ENCODE peak calls at places on chromosome 1, in eight cellular contexts. W, J, D, N, R, M, V and G are unnamed samples. For H3K4me1, the result is how much of the 10 kb centered on the place peaks cover.

GRCh38 chr1:167654975-167655575 is 25.0 kb downstream of the RCSD1 start:
- DNase-seq in V (no peak), M (no peak), R (no peak), J (no peak), D (no peak), W (no peak), N (peak), G (no peak)

GRCh38 chr1:223341111-223341510 is 22.9 kb downstream of the SUSD4 start:
- DNase-seq in D (no peak), W (no peak), J (peak), R (no peak), V (no peak), M (peak), N (peak), G (no peak)

GRCh38 chr1:243927401-243927800 is 77.4 kb upstream of the AKT3 start:
- DNase-seq in J (peak), R (no peak), W (no peak), M (no peak), V (no peak), N (no peak), D (no peak), G (no peak)

GRCh38 chr1:22373252-22373651 is 78.4 kb upstream of the ZBTB40 start:
- DNase-seq in V (no peak), J (no peak), R (no peak), N (no peak), M (no peak), D (no peak), W (no peak), G (no peak)

GRCh38 chr1:44644806-44645205 is 29.5 kb downstream of the TMEM53 start:
- DNase-seq in J (no peak), W (no peak), N (no peak), M (no peak), D (no peak), V (no peak), R (no peak), G (no peak)

GRCh38 chr1:8285103-8285502 is 32.8 kb upstream of the SLC45A1 start:
- DNase-seq in R (no peak), W (no peak), N (no peak), J (no peak), D (no peak), V (no peak), M (no peak), G (no peak)

GRCh38 chr1:208083715-208084085 is 160.5 kb downstream of the PLXNA2 start:
- DNase-seq in D (no peak), J (no peak), R (no peak), W (no peak), V (no peak), N (no peak), M (no peak), G (no peak)

GRCh38 chr1:107535091-107535490 is 394.3 kb downstream of the NTNG1 start:
- DNase-seq in R (no peak), M (no peak), J (no peak), N (no peak), D (no peak), V (no peak), W (no peak), G (no peak)

GRCh38 chr1:7993593-7994479 is 32.3 kb downstream of the ERRFI1 start:
- DNase-seq in V (no peak), M (no peak), J (peak), N (no peak), W (no peak), D (no peak), R (no peak), G (no peak)

GRCh38 chr1:155877945-155878344 is 18.6 kb downstream of the SYT11 start:
- DNase-seq in V (no peak), N (no peak), J (no peak), M (no peak), D (no peak), R (no peak), W (no peak), G (no peak)

GRCh38 chr1:208272311-208272710 is 28.1 kb upstream of the PLXNA2 start:
- DNase-seq in W (no peak), R (no peak), J (no peak), M (no peak), N (no peak), V (no peak), D (no peak), G (no peak)

GRCh38 chr1:17631410-17631809 is 91.9 kb downstream of the ARHGEF10L start:
- DNase-seq in J (no peak), N (no peak), M (no peak), V (no peak), R (no peak), D (no peak), W (no peak), G (no peak)

GRCh38 chr1:159266832-159267231 is 35.3 kb upstream of the FCER1A start:
- DNase-seq in J (no peak), V (no peak), R (no peak), N (no peak), D (no peak), W (no peak), M (no peak), G (no peak)

GRCh38 chr1:86704972-86705632 is 726 bp downstream of the SH3GLB1 start:
- DNase-seq in N (peak), M (peak), V (peak), R (peak), J (peak), W (peak), D (peak), G (peak)

GRCh38 chr1:86704456-86704971 is at the start of gene SH3GLB1:
- DNase-seq in D (peak), J (peak), V (peak), N (peak), W (peak), R (peak), M (peak), G (peak)

GRCh38 chr1:86705633-86705985 is 1.2 kb downstream of the SH3GLB1 start:
- DNase-seq in M (peak), J (no peak), D (no peak), R (peak), V (no peak), N (no peak), W (peak), G (no peak)

GRCh38 chr1:86703696-86704455 is 500 bp upstream of the SH3GLB1 start:
- DNase-seq in R (no peak), N (no peak), V (peak), D (no peak), W (no peak), M (no peak), J (peak), G (no peak)

DNA sequence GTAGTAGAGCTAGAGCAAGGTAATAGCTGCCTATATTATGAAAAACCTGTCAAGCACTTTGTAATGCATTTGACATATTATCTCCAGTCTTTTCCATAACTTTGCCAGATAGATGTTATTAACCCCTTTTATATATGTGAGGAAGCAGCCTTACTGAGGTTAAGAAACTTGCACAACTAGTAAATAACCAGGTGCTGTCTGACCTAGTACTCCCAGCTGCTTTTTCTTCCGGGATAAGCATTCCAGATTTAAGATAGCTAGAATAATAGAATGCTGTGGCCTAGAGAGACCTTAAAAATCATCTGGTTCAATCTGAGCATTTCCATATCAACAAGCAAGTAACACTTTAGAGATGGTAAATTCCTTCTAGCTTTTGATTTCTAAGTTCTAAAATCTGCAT is 1.6 kb downstream of the SH3GLB1 start:
- DNase-seq in R (no peak), W (no peak), J (peak), D (no peak), M (no peak), N (no peak), V (no peak), G (no peak)
- H3K4me1 ChIP-seq in R (under half), W (under half), J (under half), D (under half), M (under half), N (under half), V (under half), G (half or more)

DNA sequence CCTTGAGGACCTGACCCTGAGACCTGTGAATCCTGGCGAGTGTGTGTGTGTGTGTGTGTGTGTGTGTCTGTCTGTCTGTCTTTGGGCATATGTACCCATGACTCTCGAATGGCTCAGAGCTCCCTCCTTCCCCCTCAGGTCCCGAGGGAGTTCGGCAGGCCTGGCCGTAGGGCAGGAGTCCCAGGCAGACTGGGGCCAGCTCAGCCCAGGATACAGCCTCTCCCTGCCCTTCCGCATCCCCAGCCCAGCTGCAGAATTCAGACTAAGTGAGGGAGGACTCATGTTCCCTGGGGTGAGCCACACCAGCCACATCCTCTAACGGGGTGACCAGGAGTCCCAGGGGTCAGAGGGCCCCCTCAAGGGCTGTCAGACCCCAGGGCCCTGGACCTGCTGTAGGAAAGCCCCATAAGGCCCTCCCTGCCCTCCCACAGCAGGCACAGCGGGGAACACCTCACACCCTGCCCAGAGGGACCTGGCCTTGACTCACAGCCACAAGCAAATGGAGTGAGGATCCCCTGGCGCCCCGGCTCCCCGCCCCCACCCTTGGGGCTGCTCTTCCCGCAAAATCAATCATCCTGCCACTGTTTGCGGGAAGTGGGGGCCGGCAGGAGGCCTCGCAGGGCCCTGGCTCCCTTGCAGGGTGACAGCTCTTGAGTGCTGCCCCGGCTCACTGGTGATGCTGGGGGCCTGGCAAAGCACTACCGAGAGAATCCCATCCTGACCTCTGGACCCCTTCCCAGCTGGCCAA is 101.7 kb upstream of the CASZ1 start:
- DNase-seq in D (peak), R (no peak), W (no peak), V (no peak), N (no peak), J (peak), M (no peak), G (no peak)
- H3K4me1 ChIP-seq in D (under half), R (under half), W (under half), V (under half), N (under half), J (under half), M (under half), G (under half)

GRCh38 chr1:24075946-24076345 is 36.0 kb downstream of the MYOM3 start:
- DNase-seq in D (no peak), N (no peak), J (no peak), V (no peak), W (no peak), R (no peak), M (no peak), G (no peak)
- H3K4me1 ChIP-seq in D (under half), N (under half), J (under half), V (under half), W (under half), R (under half), M (under half), G (under half)

GRCh38 chr1:171258429-171258828 is 10.1 kb downstream of the FMO1 start:
- DNase-seq in J (no peak), W (no peak), N (no peak), R (no peak), M (no peak), D (no peak), V (no peak), G (no peak)
- H3K4me1 ChIP-seq in J (under half), W (under half), N (under half), R (under half), M (under half), D (under half), V (under half), G (under half)

GRCh38 chr1:16175610-16176553 is 20.0 kb upstream of the EPHA2 start:
- DNase-seq in D (peak), W (peak), M (peak), J (peak), R (peak), V (peak), N (peak), G (no peak)

GRCh38 chr1:16180291-16180824 is 24.5 kb upstream of the EPHA2 start:
- DNase-seq in R (no peak), W (no peak), N (no peak), V (no peak), J (peak), M (no peak), D (no peak), G (no peak)

GRCh38 chr1:16177306-16177705 is 21.4 kb upstream of the EPHA2 start:
- DNase-seq in M (no peak), V (no peak), W (no peak), N (no peak), J (no peak), R (no peak), D (no peak), G (no peak)

GRCh38 chr1:16181887-16182719 is 26.2 kb upstream of the EPHA2 start:
- DNase-seq in N (peak), M (peak), V (peak), W (peak), J (peak), D (peak), R (peak), G (no peak)

GRCh38 chr1:16178596-16179497 is 23.0 kb upstream of the EPHA2 start:
- DNase-seq in J (peak), W (no peak), D (no peak), R (peak), V (peak), M (no peak), N (no peak), G (no peak)
- H3K4me1 ChIP-seq in J (half or more), W (under half), D (under half), R (under half), V (under half), M (half or more), N (under half), G (half or more)

GRCh38 chr1:172935062-172935592 is 115.6 kb downstream of the TNFSF18 start:
- DNase-seq in N (no peak), M (no peak), J (peak), V (no peak), D (no peak), R (no peak), W (no peak), G (no peak)

GRCh38 chr1:172931340-172931739 is 119.4 kb downstream of the TNFSF18 start:
- DNase-seq in W (no peak), N (no peak), M (no peak), V (no peak), J (no peak), R (no peak), D (no peak), G (no peak)

GRCh38 chr1:172931846-172932245 is 118.9 kb downstream of the TNFSF18 start:
- DNase-seq in V (no peak), D (no peak), R (no peak), N (no peak), M (no peak), W (no peak), J (peak), G (no peak)

GRCh38 chr1:172934417-172934762 is 116.4 kb downstream of the TNFSF18 start:
- DNase-seq in J (no peak), N (no peak), D (no peak), R (no peak), M (no peak), V (no peak), W (no peak), G (no peak)

DNA sequence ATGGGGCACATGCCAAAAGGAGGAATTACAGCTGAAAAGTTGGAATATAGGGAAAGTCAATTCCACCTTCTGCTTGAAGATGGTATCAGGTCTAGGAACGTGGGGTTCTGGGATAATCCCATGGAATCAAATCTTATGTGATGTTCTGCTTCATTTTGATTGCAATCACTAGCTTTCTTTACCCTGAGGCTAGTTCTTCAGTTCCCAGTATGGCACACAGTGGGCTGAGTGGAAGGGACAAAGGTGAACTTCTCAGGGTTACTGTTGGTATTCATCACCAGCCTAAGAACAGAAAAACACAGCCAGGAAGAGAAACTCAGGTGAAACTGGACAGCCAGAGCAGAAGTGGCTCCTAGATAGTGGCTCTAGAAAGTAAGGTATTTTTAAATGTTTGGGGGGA is 117.8 kb downstream of the TNFSF18 start:
- DNase-seq in M (no peak), W (no peak), V (no peak), N (no peak), D (no peak), R (no peak), J (no peak), G (no peak)
- H3K4me1 ChIP-seq in M (under half), W (under half), V (under half), N (under half), D (under half), R (under half), J (under half), G (under half)

GRCh38 chr1:205442051-205442721 is 13.7 kb downstream of the BLACAT1 start:
- DNase-seq in W (no peak), N (no peak), V (peak), D (no peak), J (no peak), R (no peak), M (peak), G (no peak)
- H3K4me1 ChIP-seq in W (under half), N (under half), V (under half), D (under half), J (under half), R (under half), M (under half), G (under half)

GRCh38 chr1:201546093-201546492 is 7.2 kb downstream of the NAV1 start:
- DNase-seq in M (no peak), J (no peak), R (no peak), W (no peak), V (no peak), N (no peak), D (no peak), G (no peak)
- H3K4me1 ChIP-seq in M (under half), J (under half), R (under half), W (under half), V (under half), N (under half), D (under half), G (under half)